ENCODE peak calls at places on chromosomes 13 and 19, in eight cellular contexts. M is neuronal stem cell, I is GM23248, K is DND-41, N is HCT116, V is fibroblast of lung, A is H1, X is astrocyte. R is an unnamed sample.

GRCh38 chr13:51955281-51955771 is 55.9 kb downstream of the ATP7B start:
- DNase-seq in M (no peak), I (no peak), K (no peak), N (no peak), V (peak), A (no peak), X (no peak), R (no peak)

GRCh38 chr13:103694033-103694432 is 627.8 kb upstream of the SLC10A2 start:
- DNase-seq in M (no peak), I (no peak), K (no peak), N (no peak), V (no peak), A (peak), X (no peak), R (no peak)

GRCh38 chr13:32917504-32917903 is 98.7 kb upstream of the KL start:
- DNase-seq in M (no peak), I (peak), K (no peak), N (no peak), V (no peak), A (no peak), X (peak), R (no peak)

GRCh38 chr13:33182729-33183128 is 102.8 kb downstream of the STARD13 start:
- DNase-seq in M (no peak), I (no peak), K (no peak), N (no peak), V (no peak), A (no peak), X (no peak), R (no peak)

GRCh38 chr19:16441661-16442071 is 30.1 kb downstream of the EPS15L1 start:
- DNase-seq in M (peak), I (peak), K (no peak), N (no peak), V (no peak), A (no peak), X (no peak), R (no peak)

GRCh38 chr19:58562126-58563033 is 4.0 kb upstream of the UBE2M start:
- DNase-seq in M (no peak), I (peak), K (no peak), N (no peak), V (peak), A (no peak), X (peak), R (no peak)

GRCh38 chr19:48510421-48511268 is 990 bp downstream of the LMTK3 start:
- DNase-seq in M (no peak), I (peak), K (peak), N (no peak), V (peak), A (no peak), X (peak), R (no peak)

GRCh38 chr13:53198699-53199098 is 170.1 kb downstream of the OLFM4 start:
- DNase-seq in M (no peak), I (no peak), K (no peak), N (no peak), V (no peak), A (no peak), X (no peak), R (no peak)

GRCh38 chr19:36009220-36009619 is 607 bp upstream of the SYNE4 start:
- DNase-seq in M (peak), I (peak), K (no peak), N (no peak), V (peak), A (no peak), X (peak), R (no peak)

GRCh38 chr19:3655402-3656072 is 28.9 kb upstream of the CACTIN start:
- DNase-seq in M (no peak), I (peak), K (no peak), N (no peak), V (peak), A (no peak), X (peak), R (peak)

GRCh38 chr19:52786078-52786463 is 520 bp downstream of the ZNF600 start:
- DNase-seq in M (no peak), I (peak), K (no peak), N (no peak), V (no peak), A (no peak), X (no peak), R (no peak)

GRCh38 chr13:75704194-75704941 is 68.2 kb downstream of the LMO7 start:
- DNase-seq in M (no peak), I (peak), K (no peak), N (no peak), V (peak), A (no peak), X (peak), R (no peak)

GRCh38 chr13:23427342-23428182 is 5.9 kb downstream of the SACS start:
- DNase-seq in M (no peak), I (peak), K (no peak), N (no peak), V (peak), A (no peak), X (peak), R (no peak)

GRCh38 chr19:7595466-7596133 is at the start of gene CAMSAP3:
- DNase-seq in M (peak), I (peak), K (no peak), N (no peak), V (no peak), A (peak), X (no peak), R (no peak)

GRCh38 chr13:41384749-41385503 is 72.4 kb upstream of the RGCC start:
- DNase-seq in M (no peak), I (peak), K (no peak), N (no peak), V (peak), A (no peak), X (no peak), R (no peak)

GRCh38 chr13:91133941-91134772 is 213.3 kb upstream of the MIR17HG start:
- DNase-seq in M (peak), I (peak), K (peak), N (peak), V (peak), A (no peak), X (peak), R (peak)

GRCh38 chr13:94312511-94313191 is 166.8 kb downstream of the DCT start:
- DNase-seq in M (peak), I (no peak), K (no peak), N (no peak), V (no peak), A (no peak), X (no peak), R (no peak)

GRCh38 chr19:15456441-15456840 is 6.7 kb upstream of the WIZ start:
- DNase-seq in M (no peak), I (no peak), K (no peak), N (no peak), V (no peak), A (no peak), X (no peak), R (no peak)

GRCh38 chr19:41339936-41340335 is 13.8 kb downstream of the TGFB1 start:
- DNase-seq in M (no peak), I (peak), K (no peak), N (no peak), V (no peak), A (no peak), X (peak), R (no peak)

GRCh38 chr13:106450991-106451390 is 84.5 kb downstream of the EFNB2 start:
- DNase-seq in M (no peak), I (no peak), K (no peak), N (no peak), V (no peak), A (no peak), X (no peak), R (no peak)

GRCh38 chr13:45194081-45194939 is 6.5 kb downstream of the KCTD4 start:
- DNase-seq in M (no peak), I (peak), K (no peak), N (no peak), V (peak), A (peak), X (peak), R (no peak)

GRCh38 chr13:98482476-98483444 is 94.1 kb downstream of the STK24 start:
- DNase-seq in M (no peak), I (peak), K (no peak), N (no peak), V (peak), A (no peak), X (peak), R (no peak)

GRCh38 chr13:30132623-30133553 is 174.5 kb downstream of the KATNAL1 start:
- DNase-seq in M (peak), I (peak), K (peak), N (peak), V (peak), A (peak), X (peak), R (peak)
- H3K4me2 ChIP-seq in M (no peak), I (peak), K (peak), N (peak), V (no peak), A (no peak), X (peak), R (no peak)

GRCh38 chr19:2553510-2553909 is 77.6 kb downstream of the GADD45B start:
- DNase-seq in M (no peak), I (no peak), K (no peak), N (no peak), V (no peak), A (no peak), X (no peak), R (no peak)

GRCh38 chr19:2551864-2552185 is 75.9 kb downstream of the GADD45B start:
- DNase-seq in M (no peak), I (no peak), K (no peak), N (no peak), V (no peak), A (no peak), X (no peak), R (no peak)

GRCh38 chr19:2554856-2555255 is 78.9 kb downstream of the GADD45B start:
- DNase-seq in M (no peak), I (peak), K (no peak), N (peak), V (no peak), A (no peak), X (peak), R (no peak)

GRCh38 chr19:2551172-2551863 is 75.4 kb downstream of the GADD45B start:
- DNase-seq in M (no peak), I (no peak), K (no peak), N (no peak), V (no peak), A (no peak), X (no peak), R (no peak)

DNA sequence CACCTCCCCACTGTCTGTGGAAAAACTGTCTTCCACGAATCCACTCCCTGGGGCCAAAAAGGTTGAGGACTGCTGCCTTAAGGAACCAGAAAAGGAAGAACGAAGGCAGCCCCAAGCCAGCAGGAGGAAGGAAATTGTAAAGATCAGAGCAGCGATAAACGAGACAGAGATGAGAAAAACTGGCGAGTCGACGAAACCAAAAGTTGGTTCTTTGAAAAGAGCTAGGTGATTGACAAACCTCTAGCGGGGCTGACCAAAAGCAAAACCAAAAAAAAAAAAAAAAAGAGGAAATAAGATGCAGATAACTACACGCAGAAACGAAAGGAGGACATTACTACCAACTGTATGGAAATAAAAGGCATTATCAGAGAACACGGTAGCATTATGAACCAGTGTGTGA is 76.9 kb downstream of the GADD45B start:
- DNase-seq in M (no peak), I (peak), K (peak), N (no peak), V (no peak), A (no peak), X (no peak), R (no peak)
- H3K4me3 ChIP-seq in M (no peak), I (peak), K (no peak), N (peak), V (no peak), A (no peak), X (no peak), R (no peak)

GRCh38 chr13:80903911-80904310 is 563.0 kb upstream of the SPRY2 start:
- DNase-seq in M (no peak), I (no peak), K (no peak), N (no peak), V (peak), A (no peak), X (no peak), R (no peak)

GRCh38 chr13:80894930-80895329 is 554.0 kb upstream of the SPRY2 start:
- DNase-seq in M (no peak), I (no peak), K (no peak), N (no peak), V (peak), A (no peak), X (no peak), R (no peak)

GRCh38 chr13:80901111-80902014 is 560.4 kb upstream of the SPRY2 start:
- DNase-seq in M (no peak), I (no peak), K (no peak), N (no peak), V (no peak), A (no peak), X (no peak), R (no peak)

GRCh38 chr13:80904386-80904785 is 563.5 kb upstream of the SPRY2 start:
- DNase-seq in M (no peak), I (no peak), K (no peak), N (no peak), V (no peak), A (no peak), X (no peak), R (no peak)

GRCh38 chr13:80900557-80900956 is 559.6 kb upstream of the SPRY2 start:
- DNase-seq in M (no peak), I (no peak), K (no peak), N (no peak), V (no peak), A (no peak), X (no peak), R (no peak)
- H3K4me2 ChIP-seq in M (no peak), I (no peak), K (no peak), N (no peak), V (no peak), A (no peak), X (no peak), R (no peak)

GRCh38 chr19:18649371-18650047 is 12.7 kb downstream of the KLHL26 start:
- DNase-seq in M (no peak), I (peak), K (no peak), N (no peak), V (peak), A (no peak), X (peak), R (no peak)

GRCh38 chr19:18651738-18652137 is 14.9 kb downstream of the KLHL26 start:
- DNase-seq in M (no peak), I (no peak), K (no peak), N (no peak), V (no peak), A (no peak), X (no peak), R (no peak)

GRCh38 chr19:18650048-18650435 is 13.2 kb downstream of the KLHL26 start:
- DNase-seq in M (no peak), I (peak), K (no peak), N (no peak), V (peak), A (no peak), X (no peak), R (no peak)

GRCh38 chr19:18651300-18651699 is 14.5 kb downstream of the KLHL26 start:
- DNase-seq in M (no peak), I (no peak), K (no peak), N (no peak), V (no peak), A (no peak), X (no peak), R (no peak)

DNA sequence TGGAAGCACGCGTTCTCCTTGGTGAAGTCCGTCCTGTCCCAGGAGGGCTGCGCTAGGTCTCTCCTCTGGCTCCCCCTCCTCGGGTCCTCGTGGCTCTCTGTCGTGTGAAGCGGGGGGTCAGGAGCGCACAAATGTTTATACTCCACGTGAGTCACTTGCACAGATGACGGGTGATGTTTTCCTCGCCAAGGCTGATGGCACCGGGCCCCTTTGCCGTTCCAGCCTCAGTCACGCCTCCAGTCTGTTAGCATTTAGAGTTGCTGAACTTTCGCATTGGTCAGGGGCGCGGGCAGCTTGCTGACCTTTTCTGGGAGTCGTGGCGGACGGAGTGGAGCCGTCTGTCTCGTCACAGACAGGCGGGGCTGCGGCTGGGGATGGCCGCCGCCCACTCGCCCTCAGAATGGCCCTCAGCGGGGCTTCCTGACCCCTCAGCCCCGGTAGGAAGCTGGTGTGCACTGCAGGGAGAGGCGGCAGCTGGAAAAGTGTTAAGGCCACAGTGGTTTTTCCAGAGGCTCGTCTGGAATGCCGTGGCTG is 13.7 kb downstream of the KLHL26 start:
- DNase-seq in M (no peak), I (peak), K (no peak), N (no peak), V (peak), A (no peak), X (peak), R (no peak)
- H3K4me3 ChIP-seq in M (no peak), I (peak), K (no peak), N (no peak), V (peak), A (no peak), X (peak), R (no peak)

DNA sequence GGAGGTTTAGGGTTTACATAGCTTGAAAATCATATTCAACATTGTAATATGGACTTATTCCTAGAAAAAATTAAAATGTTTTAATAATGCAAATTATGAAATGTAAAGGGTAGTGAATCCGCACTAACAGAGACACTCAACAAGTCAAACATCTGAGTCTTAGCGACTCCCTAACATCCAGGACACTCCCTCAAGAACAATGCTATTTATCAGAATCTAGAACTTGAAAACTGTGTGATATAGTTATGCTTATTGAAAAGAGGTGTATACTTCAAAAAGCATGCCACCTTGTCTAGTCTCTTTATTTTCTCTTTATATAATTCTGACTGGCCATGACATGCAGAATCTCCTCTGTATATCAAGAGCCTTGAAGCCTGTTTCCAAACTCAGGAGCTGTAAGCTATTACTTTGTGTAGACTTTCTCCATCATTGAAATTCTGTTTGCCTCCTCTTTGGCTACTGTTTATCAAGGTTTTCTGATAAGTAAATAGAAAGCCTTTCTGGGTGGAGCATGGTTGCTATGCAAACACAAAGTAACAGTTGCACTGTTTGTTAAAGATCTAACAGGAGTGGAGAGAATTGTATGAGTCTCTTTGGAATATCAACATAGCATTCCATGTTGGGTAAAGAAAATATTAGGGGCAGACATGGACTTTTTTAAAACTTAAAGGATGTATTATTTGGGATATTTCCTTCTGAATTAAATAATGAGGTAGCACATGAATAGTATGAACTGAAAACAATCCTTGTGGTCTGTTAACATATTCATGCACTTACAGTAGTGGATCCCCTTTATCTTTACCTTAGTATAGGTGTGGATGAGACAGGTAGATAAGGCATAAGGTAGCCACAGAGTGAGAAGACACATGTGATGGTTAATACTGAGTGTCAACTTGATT is 56.4 kb upstream of the MBNL2 start:
- DNase-seq in M (no peak), I (no peak), K (no peak), N (no peak), V (no peak), A (no peak), X (no peak), R (no peak)
- H3K4me2 ChIP-seq in M (no peak), I (no peak), K (no peak), N (no peak), V (no peak), A (no peak), X (no peak), R (no peak)

GRCh38 chr19:47275866-47276461 is 1.3 kb downstream of the INAFM1 start:
- DNase-seq in M (no peak), I (peak), K (no peak), N (no peak), V (peak), A (no peak), X (peak), R (no peak)
- H3K4me3 ChIP-seq in M (no peak), I (peak), K (no peak), N (no peak), V (no peak), A (peak), X (no peak), R (no peak)

DNA sequence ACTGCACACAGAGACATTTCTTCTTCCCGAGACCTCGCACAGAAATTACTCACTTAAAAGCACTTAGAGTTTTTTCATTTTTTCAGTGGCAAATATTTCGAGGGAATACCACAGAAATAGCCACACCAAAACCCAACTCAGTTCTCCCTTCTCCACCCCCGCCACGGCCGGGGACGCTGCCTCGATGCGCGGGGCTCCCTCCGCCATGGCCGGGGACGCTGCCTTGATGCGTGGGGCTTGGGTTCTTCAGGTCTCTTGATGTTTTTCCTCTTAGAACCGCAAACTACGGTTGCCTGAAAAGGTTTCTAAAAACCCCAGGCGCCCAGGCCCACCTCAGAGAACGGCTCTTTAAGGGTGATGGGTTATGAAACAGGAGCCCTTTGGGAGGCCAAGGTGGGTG is 71.4 kb downstream of the RASA3 start:
- DNase-seq in M (no peak), I (no peak), K (no peak), N (no peak), V (no peak), A (no peak), X (no peak), R (no peak)
- H3K4me2 ChIP-seq in M (no peak), I (no peak), K (no peak), N (no peak), V (no peak), A (no peak), X (no peak), R (no peak)

GRCh38 chr13:27962128-27962841 is 6.8 kb downstream of the CDX2 start:
- DNase-seq in M (no peak), I (no peak), K (no peak), N (no peak), V (no peak), A (no peak), X (no peak), R (no peak)

GRCh38 chr13:27960362-27961226 is 8.5 kb downstream of the CDX2 start:
- DNase-seq in M (no peak), I (peak), K (peak), N (no peak), V (peak), A (no peak), X (no peak), R (no peak)

GRCh38 chr13:27958928-27959539 is 10.1 kb downstream of the CDX2 start:
- DNase-seq in M (no peak), I (no peak), K (no peak), N (no peak), V (no peak), A (no peak), X (no peak), R (no peak)

GRCh38 chr13:27961227-27962085 is 7.7 kb downstream of the CDX2 start:
- DNase-seq in M (no peak), I (no peak), K (no peak), N (no peak), V (no peak), A (no peak), X (no peak), R (no peak)

GRCh38 chr13:27959976-27960361 is 9.1 kb downstream of the CDX2 start:
- DNase-seq in M (no peak), I (no peak), K (no peak), N (no peak), V (no peak), A (no peak), X (no peak), R (no peak)
- H3K4me3 ChIP-seq in M (no peak), I (peak), K (no peak), N (no peak), V (no peak), A (no peak), X (no peak), R (peak)

GRCh38 chr13:80040977-80041310 is 300.0 kb downstream of the SPRY2 start:
- DNase-seq in M (no peak), I (no peak), K (no peak), N (no peak), V (no peak), A (no peak), X (no peak), R (no peak)
- H3K4me2 ChIP-seq in M (no peak), I (peak), K (no peak), N (peak), V (peak), A (no peak), X (peak), R (peak)